ENCODE peak calls at places on chromosomes 5 and 9, in four cellular contexts. Q, V, W and M are unnamed samples.
A peak's percentile ranks its signal among the peaks of the same experiment; 100 is the strongest.

GRCh38 chr9:133732351-133733073 is 5.6 kb downstream of the SARDH start:
- DNase-seq in W (no peak), Q (no peak), V (no peak), M (no peak)

GRCh38 chr9:2017209-2017458 is 2.0 kb downstream of the SMARCA2 start:
- DNase-seq in V (no peak), W (no peak), Q (no peak), M (no peak)

GRCh38 chr5:170339780-170340167 is 42.2 kb upstream of the LCP2 start:
- DNase-seq in W (no peak), Q (no peak), V (no peak), M (no peak)

GRCh38 chr9:34556951-34557350 is 32.6 kb downstream of the CNTFR start:
- DNase-seq in V (no peak), Q (no peak), W (no peak), M (no peak)

GRCh38 chr5:179318193-179318955 is 26.9 kb downstream of the ADAMTS2 start:
- DNase-seq in W (no peak), Q (no peak), V (no peak), M (no peak)

GRCh38 chr9:127390563-127390962 is 6.4 kb upstream of the SLC2A8 start:
- DNase-seq in V (no peak), W (no peak), Q (no peak), M (no peak)

GRCh38 chr5:43582082-43583005 is 20.6 kb upstream of the NNT start:
- DNase-seq in V (no peak), Q (no peak), W (no peak), M (no peak)

GRCh38 chr9:131470581-131470991 is 32.1 kb upstream of the POMT1 start:
- DNase-seq in W (no peak), Q (no peak), V (no peak), M (no peak)

GRCh38 chr5:150352531-150353394 is 4.7 kb upstream of the TCOF1 start:
- DNase-seq in Q (no peak), V (no peak), W (peak; percentile 26), M (no peak)

GRCh38 chr9:21266733-21267132 is 26.9 kb upstream of the IFNA14 start:
- DNase-seq in W (no peak), Q (no peak), V (no peak), M (no peak)

GRCh38 chr9:82106536-82106935 is 118.0 kb downstream of the SPATA31D1 start:
- DNase-seq in Q (no peak), V (no peak), W (no peak), M (no peak)

GRCh38 chr9:129415031-129415953 is 205.6 kb downstream of the C9orf50 start:
- DNase-seq in Q (no peak), W (no peak), V (no peak), M (no peak)

GRCh38 chr9:86052556-86053468 is 46.5 kb downstream of the GOLM1 start:
- DNase-seq in W (no peak), V (no peak), Q (no peak), M (no peak)

GRCh38 chr5:140926903-140927573 is 939 bp downstream of the PCDHAC1 start:
- DNase-seq in V (no peak), W (no peak), Q (no peak), M (no peak)

GRCh38 chr5:148733601-148734438 is 79.5 kb upstream of the HTR4 start:
- DNase-seq in V (peak; percentile 86), W (peak; percentile 6), Q (no peak), M (peak; percentile 12)

GRCh38 chr5:154358410-154359221 is 87.2 kb upstream of the SAP30L start:
- DNase-seq in Q (no peak), W (no peak), V (no peak), M (no peak)

GRCh38 chr9:71691036-71691435 is 77.3 kb downstream of the CEMIP2 start:
- DNase-seq in Q (no peak), W (no peak), V (no peak), M (no peak)

GRCh38 chr5:173890195-173890951 is 2.2 kb downstream of the CPEB4 start:
- DNase-seq in V (peak; percentile 66), Q (no peak), W (no peak), M (no peak)

GRCh38 chr5:39055027-39055759 is 19.0 kb downstream of the RICTOR start:
- DNase-seq in V (no peak), Q (no peak), W (no peak), M (no peak)

GRCh38 chr5:102760815-102761214 is 5.7 kb downstream of the PAM start:
- DNase-seq in W (no peak), V (no peak), Q (no peak), M (no peak)

GRCh38 chr9:113616716-113617496 is 153.4 kb downstream of the RGS3 start:
- DNase-seq in V (no peak), Q (no peak), W (no peak), M (no peak)

GRCh38 chr5:32506251-32506661 is 61.7 kb upstream of the ZFR start:
- DNase-seq in V (no peak), W (no peak), Q (no peak), M (no peak)

GRCh38 chr5:120101771-120102170 is 362.3 kb upstream of the PRR16 start:
- DNase-seq in Q (no peak), W (no peak), V (no peak), M (no peak)

GRCh38 chr5:123414975-123415374 is 8.2 kb downstream of the CEP120 start:
- DNase-seq in W (no peak), V (no peak), Q (no peak), M (no peak)

DNA sequence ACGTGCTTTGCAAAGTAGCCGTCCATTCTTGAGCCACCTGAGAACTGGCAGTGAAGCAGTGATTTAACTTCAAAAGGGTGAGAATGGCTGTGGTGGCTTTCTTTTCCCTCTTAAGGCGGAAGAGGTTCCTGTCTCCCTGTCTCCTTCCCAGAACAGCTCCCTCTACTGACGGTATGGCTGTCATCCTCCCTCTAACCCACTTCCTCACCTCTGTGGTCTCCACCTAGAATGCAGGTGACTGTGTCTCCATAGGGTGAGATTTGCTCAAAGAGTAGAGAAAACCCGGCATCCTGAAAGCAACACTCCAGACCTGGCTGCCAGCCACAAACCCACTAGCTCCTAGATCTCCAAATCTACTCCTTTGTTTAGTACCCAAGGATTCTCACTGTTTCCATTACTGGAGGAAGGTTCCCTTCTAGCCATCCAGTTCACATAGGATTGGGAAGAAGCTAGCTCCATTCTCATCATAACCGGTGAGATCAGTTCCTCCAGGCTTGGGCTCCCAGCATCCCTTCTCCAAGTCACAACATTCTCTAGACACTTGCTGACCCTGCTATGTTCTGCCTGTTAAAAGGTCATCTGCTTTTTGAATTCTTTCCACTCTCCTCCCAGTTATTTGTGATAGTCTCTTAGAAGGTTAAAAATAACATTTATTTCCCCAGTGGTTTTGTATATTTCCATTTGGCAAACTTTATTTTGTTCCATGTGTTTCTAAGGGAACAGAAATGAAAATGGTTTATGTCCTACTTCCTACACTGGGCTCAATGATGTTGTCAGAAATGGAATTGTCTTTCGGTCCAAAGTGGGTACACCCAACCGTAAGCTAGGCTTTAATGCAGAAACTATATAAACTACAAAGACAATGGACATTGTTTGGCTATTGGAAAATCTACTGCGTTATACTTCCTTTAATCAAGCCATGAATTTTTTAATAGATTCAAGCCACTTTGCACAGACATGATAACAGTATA is 269.4 kb downstream of the CWC27 start:
- DNase-seq in Q (no peak), V (no peak), W (no peak), M (no peak)
- TF ChIP-seq CTCF in Q (peak; percentile 22), V (peak; percentile 33), W (peak; percentile 25), M (peak; percentile 50)

DNA sequence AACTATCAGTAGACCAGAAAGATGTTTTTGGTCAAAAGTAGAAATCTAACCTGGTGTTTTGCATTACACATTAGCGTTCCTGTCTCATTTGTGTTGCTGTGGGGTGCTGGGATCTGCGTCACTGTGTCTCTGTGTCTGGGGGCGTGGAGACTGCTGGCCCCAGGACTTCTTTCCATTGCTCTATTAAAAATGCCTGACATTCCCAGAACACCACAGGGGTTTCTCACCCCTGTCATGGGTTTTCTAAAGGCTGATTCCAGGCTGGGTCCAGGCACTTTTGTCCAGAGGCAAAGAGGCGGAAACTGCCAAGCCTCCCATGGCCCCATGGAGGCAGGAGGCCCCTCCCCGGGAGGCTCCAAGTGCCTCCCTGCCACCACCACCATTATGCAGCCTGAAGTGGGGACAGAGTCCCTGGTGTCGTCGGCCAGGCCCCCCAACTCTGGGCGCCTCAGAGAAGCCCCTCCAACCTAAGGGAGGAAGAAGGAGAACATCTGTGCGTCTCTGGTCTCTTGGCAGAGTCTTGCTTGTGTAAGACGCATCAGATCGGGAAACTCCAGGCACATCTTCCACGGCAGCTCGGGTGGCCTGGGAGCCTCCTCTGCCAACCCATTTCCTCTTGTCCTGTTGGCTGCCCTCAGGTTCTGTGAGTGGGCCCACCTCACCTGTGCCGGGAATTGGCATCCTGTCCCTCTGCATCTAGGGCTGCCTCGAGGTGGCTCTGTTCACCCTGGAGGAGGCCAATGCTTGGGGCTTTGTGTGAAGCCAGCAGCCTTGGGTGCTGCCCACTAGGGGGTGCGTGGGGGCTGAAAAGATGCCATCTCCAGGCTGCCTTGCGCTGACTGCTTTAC is 13.8 kb upstream of the PLEKHG4B start:
- DNase-seq in V (peak; percentile 65), W (peak; percentile 55), Q (no peak), M (peak; percentile 63)
- TF ChIP-seq CTCF in V (peak; percentile 72), W (peak; percentile 71), Q (peak; percentile 43), M (peak; percentile 38)

GRCh38 chr5:136016945-136017530 is 11.8 kb upstream of the TGFBI start:
- DNase-seq in W (no peak), V (no peak), Q (no peak), M (no peak)

GRCh38 chr5:136020001-136020382 is 8.8 kb upstream of the TGFBI start:
- DNase-seq in V (no peak), Q (no peak), W (no peak), M (no peak)

GRCh38 chr5:136021016-136021405 is 7.8 kb upstream of the TGFBI start:
- DNase-seq in W (no peak), Q (no peak), V (no peak), M (no peak)

GRCh38 chr5:136020383-136021015 is 8.3 kb upstream of the TGFBI start:
- DNase-seq in W (peak; percentile 61), V (no peak), Q (no peak), M (no peak)

GRCh38 chr5:136018814-136019777 is 9.7 kb upstream of the TGFBI start:
- DNase-seq in V (no peak), Q (no peak), W (peak; percentile 93), M (no peak)
- TF ChIP-seq CTCF in V (no peak), Q (no peak), W (peak; percentile 63), M (no peak)

GRCh38 chr5:157326440-157327023 is 60.6 kb downstream of the CYFIP2 start:
- DNase-seq in Q (no peak), V (no peak), W (no peak), M (no peak)

GRCh38 chr5:157323107-157323706 is 57.3 kb downstream of the CYFIP2 start:
- DNase-seq in V (no peak), Q (no peak), W (no peak), M (no peak)

GRCh38 chr5:157327771-157328170 is 61.8 kb downstream of the CYFIP2 start:
- DNase-seq in V (peak; percentile 30), Q (no peak), W (no peak), M (no peak)

GRCh38 chr5:157322581-157322980 is 56.7 kb downstream of the CYFIP2 start:
- DNase-seq in Q (no peak), W (no peak), V (no peak), M (no peak)

GRCh38 chr5:157324237-157324636 is 58.3 kb downstream of the CYFIP2 start:
- DNase-seq in W (no peak), Q (no peak), V (no peak), M (no peak)
- TF ChIP-seq CTCF in W (peak; percentile 48), Q (peak; percentile 13), V (peak; percentile 40), M (peak; percentile 35)

DNA sequence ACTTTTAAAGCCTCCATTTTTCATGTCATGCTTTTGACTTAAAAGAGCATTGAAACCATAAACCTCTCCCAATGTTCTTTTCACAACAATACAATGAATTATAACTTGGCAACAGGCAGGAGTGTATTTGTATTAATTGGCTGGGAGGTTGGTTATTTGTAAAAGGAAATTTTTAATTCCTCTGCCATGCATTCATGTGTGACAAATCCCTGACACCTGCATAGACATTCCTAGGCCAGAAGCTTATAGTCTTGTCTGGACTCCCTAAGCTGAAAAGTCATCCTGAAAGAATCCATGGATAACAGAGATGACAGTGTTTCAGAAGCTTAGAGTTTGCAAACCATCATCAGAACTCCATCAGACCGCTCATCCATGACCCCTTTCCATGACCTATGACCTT is 76.3 kb upstream of the PTGER4 start:
- DNase-seq in Q (no peak), W (no peak), V (no peak), M (no peak)
- TF ChIP-seq CTCF in Q (no peak), W (no peak), V (no peak), M (no peak)